ENCODE peak calls at places on chromosome 14, in six cellular contexts. U, Z, B, D, M and S are unnamed samples.

GRCh38 chr14:68977137-68977740 is 1.9 kb downstream of the ACTN1 start:
- DNase-seq in U (no peak), Z (no peak), B (no peak), D (no peak), M (no peak), S (peak)

GRCh38 chr14:73261075-73261474 is 23.8 kb downstream of the PAPLN start:
- DNase-seq in U (no peak), M (no peak), D (no peak), Z (no peak), B (no peak), S (no peak)

GRCh38 chr14:77910506-77910905 is 110.6 kb downstream of the ADCK1 start:
- DNase-seq in M (no peak), Z (no peak), B (no peak), D (no peak), U (no peak), S (no peak)

GRCh38 chr14:74049886-74050495 is 30.8 kb downstream of the BBOF1 start:
- DNase-seq in B (no peak), U (no peak), D (no peak), Z (no peak), M (no peak), S (no peak)

GRCh38 chr14:88488897-88489296 is 65.9 kb downstream of the PTPN21 start:
- DNase-seq in M (no peak), Z (no peak), B (no peak), U (no peak), D (no peak), S (no peak)

GRCh38 chr14:81176224-81176623 is 44.5 kb downstream of the GTF2A1 start:
- DNase-seq in U (no peak), M (no peak), D (no peak), Z (no peak), B (no peak), S (no peak)

GRCh38 chr14:33943484-33943883 is 7.4 kb downstream of the EGLN3 start:
- DNase-seq in M (no peak), U (no peak), B (no peak), D (no peak), Z (no peak), S (no peak)

GRCh38 chr14:69043598-69044267 is 64.6 kb upstream of the ACTN1 start:
- DNase-seq in B (no peak), U (peak), D (peak), Z (no peak), M (no peak), S (no peak)

GRCh38 chr14:43894534-43894933 is 612.5 kb downstream of the FSCB start:
- DNase-seq in U (peak), B (peak), Z (no peak), M (no peak), D (peak), S (no peak)

GRCh38 chr14:68894123-68894522 is 85.0 kb downstream of the ACTN1 start:
- DNase-seq in M (no peak), B (no peak), Z (no peak), U (no peak), D (peak), S (no peak)

GRCh38 chr14:63011609-63012008 is 33.6 kb downstream of the KCNH5 start:
- DNase-seq in U (peak), B (no peak), Z (no peak), M (no peak), D (peak), S (no peak)

GRCh38 chr14:72745991-72746980 is 147.6 kb downstream of the DPF3 start:
- DNase-seq in M (peak), B (no peak), D (peak), Z (no peak), U (peak), S (no peak)

GRCh38 chr14:74583689-74584434 is 28.2 kb downstream of the LTBP2 start:
- DNase-seq in Z (no peak), U (peak), D (peak), B (peak), M (no peak), S (no peak)

GRCh38 chr14:72876710-72877063 is 17.2 kb downstream of the DPF3 start:
- DNase-seq in M (no peak), Z (peak), B (peak), U (no peak), D (no peak), S (no peak)

GRCh38 chr14:49961270-49962222 is 68.7 kb downstream of the ARF6 start:
- DNase-seq in B (no peak), M (no peak), D (peak), Z (no peak), U (no peak), S (no peak)

GRCh38 chr14:92880851-92881250 is 42.1 kb upstream of the CHGA start:
- DNase-seq in B (peak), D (peak), U (no peak), M (peak), Z (peak), S (no peak)

GRCh38 chr14:68666899-68667298 is 126.0 kb downstream of the ZFP36L1 start:
- DNase-seq in D (no peak), Z (no peak), B (no peak), U (no peak), M (no peak), S (no peak)

GRCh38 chr14:79369359-79370332 is 841.7 kb downstream of the DIO2 start:
- DNase-seq in U (peak), M (no peak), Z (no peak), D (peak), B (no peak), S (no peak)

GRCh38 chr14:104342435-104343293 is 204.3 kb downstream of the KIF26A start:
- DNase-seq in M (peak), U (no peak), Z (peak), B (peak), D (no peak), S (peak)

DNA sequence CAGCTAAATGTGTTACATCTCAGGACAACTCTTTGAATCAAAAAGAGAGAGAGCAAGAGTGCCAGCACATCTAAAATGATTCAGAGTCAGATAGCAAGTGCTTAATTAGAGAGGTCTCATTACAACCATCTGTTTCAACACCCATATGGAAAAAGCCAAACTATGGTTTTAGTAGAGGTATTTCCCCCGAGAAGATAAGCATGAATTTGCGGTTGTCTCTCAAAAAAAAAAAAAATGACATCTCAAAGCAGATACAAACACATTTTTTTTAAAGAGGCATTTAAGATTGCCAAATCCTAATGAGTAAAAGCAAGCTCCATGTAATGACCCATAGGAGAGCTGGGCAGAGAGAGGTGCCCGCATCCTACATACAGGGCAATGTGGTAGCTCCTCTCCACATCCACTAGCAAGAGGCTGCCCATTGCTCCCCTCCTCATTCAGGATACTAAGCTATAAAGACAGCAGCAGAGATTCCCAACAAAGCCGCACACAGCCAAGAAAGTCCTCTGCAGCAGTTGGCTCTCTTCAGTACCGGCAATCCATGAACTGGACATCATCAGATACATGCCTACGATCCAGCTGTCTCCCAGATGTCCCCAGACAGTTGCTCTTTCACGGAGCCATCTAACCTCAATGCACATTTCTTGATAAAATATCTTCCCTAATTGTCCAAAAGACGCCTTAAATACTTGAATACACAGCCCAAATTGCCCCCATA is 100.4 kb downstream of the EFCAB11 start:
- DNase-seq in U (no peak), M (peak), Z (no peak), D (no peak), B (no peak), S (no peak)
- H2BK15ac ChIP-seq in U (no peak), M (no peak), Z (no peak), D (peak), B (no peak), S (no peak)

DNA sequence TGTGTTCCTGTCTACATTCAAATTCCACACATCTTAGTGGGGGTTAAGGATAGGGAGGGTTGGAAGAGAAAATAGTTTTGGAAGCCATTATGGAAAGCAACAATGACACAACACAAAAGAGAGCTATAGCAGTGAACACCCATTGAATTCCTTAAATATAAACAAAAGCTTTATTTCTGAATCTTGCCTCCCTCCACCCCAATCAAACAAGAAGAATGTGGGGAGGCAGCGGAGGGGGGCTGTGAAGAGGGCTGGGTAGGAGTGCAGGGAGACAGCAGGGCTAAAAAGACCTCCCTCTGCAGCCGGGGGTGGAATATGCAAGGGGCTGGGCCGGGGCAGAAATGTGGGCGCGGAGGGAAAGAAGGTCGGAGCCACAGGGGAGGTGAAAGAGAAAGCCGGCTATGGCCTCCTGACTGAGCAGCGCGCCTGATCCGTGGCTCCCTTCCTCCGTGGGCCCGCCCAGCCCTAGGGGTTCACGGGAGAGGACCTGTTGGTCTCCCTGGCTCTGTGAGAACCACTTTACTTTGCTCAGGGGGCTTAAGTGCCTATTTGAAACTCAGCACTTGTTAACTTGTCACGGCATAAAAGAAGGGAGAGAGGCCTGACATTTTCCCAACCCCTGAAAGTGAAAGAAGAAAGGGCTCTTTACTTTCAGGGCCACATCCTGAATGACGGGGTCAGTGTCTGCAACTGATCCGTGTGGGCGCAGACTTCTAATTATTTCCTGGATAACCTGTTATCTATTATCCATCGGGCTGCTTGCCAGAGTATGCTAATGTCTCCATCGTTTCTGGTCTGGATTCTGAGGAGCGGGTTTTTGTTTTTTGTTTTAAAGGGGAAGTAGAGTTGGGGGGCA is 127.3 kb upstream of the MAX start:
- DNase-seq in M (peak), B (peak), D (no peak), U (peak), Z (peak), S (peak)
- H3K18ac ChIP-seq in M (peak), B (peak), D (peak), U (peak), Z (peak), S (peak)

DNA sequence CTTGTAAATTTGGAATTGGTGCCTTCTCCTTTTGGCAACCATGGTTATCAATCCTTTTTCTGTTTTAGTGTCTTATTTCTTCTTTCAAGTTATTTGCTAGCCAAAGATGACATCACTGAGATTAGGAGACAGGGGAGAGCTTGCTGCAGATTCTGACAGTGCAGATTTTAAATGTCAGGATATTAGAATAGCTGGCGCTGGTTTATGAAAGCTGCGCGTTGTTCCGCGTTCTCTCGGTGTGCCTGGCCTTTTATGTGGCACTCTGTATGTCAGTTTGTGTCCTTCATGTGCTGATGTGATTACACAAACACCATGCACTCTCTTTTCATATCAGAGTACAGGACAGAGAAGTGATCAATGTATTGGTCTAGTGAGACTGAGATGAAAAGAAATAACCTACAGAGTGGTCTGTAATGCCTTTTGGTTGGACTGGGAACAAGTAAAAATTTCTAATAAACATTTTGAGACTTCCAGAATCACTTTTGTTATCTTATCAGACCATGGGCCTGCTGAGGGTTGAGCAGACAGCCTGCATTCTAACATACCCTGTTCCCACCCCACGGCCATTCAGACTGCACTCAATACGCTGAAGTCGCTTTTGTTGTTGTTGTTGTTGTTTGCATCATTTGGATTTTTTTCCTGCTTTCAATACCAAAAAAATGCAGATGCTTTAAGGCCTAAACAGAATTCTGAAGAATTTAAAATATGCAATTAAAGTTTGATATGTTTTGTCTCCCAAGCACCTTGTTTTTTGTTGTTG is 49.7 kb upstream of the TRAF3 start:
- DNase-seq in M (no peak), U (no peak), D (no peak), B (peak), Z (no peak), S (no peak)
- H3K23ac ChIP-seq in M (no peak), U (no peak), D (no peak), B (no peak), Z (no peak), S (no peak)

GRCh38 chr14:86574026-86574777 is 1044.3 kb downstream of the FLRT2 start:
- DNase-seq in B (peak), D (peak), Z (no peak), M (no peak), U (peak), S (no peak)

GRCh38 chr14:86575141-86575540 is 1045.2 kb downstream of the FLRT2 start:
- DNase-seq in M (no peak), Z (no peak), B (no peak), U (no peak), D (peak), S (no peak)

GRCh38 chr14:86570371-86570770 is 1040.4 kb downstream of the FLRT2 start:
- DNase-seq in U (no peak), B (no peak), M (no peak), D (no peak), Z (no peak), S (no peak)

GRCh38 chr14:86574778-86575129 is 1044.8 kb downstream of the FLRT2 start:
- DNase-seq in M (no peak), B (no peak), Z (no peak), D (no peak), U (peak), S (no peak)
- H2BK15ac ChIP-seq in M (no peak), B (no peak), Z (no peak), D (no peak), U (no peak), S (no peak)

GRCh38 chr14:23302290-23303225 is at the start of gene PPP1R3E:
- DNase-seq in D (peak), Z (peak), U (peak), M (peak), B (peak), S (peak)

GRCh38 chr14:23299986-23300686 is 2.5 kb downstream of the PPP1R3E start:
- DNase-seq in Z (no peak), M (no peak), D (no peak), U (no peak), B (no peak), S (no peak)

GRCh38 chr14:23300687-23301223 is 1.9 kb downstream of the PPP1R3E start:
- DNase-seq in Z (no peak), B (peak), M (no peak), D (peak), U (no peak), S (no peak)

GRCh38 chr14:23301288-23301968 is 1.2 kb downstream of the PPP1R3E start:
- DNase-seq in U (peak), D (peak), B (peak), Z (peak), M (peak), S (peak)

DNA sequence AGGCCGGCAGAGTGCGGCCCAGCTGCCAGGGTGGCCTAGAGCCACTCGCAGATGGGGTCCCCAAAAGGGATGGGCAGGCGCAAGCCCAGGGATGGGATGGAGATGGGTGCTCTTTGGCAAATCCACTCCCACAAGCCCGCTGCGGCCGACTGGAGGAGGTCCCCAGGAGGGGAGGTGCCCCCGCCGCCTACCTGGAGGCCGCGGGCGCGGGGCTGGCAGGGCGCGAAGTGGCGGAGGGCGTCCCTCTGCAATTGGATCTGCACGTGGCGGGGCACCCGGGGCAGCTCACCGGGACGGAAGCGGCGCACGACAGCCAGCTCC is 730 bp downstream of the PPP1R3E start:
- DNase-seq in M (no peak), U (no peak), Z (no peak), B (no peak), D (no peak), S (no peak)
- H3K18ac ChIP-seq in M (peak), U (peak), Z (peak), B (peak), D (no peak), S (peak)

GRCh38 chr14:102492523-102492910 is 17.1 kb downstream of the ANKRD9 start:
- DNase-seq in U (no peak), B (no peak), Z (no peak), M (no peak), D (no peak), S (no peak)

GRCh38 chr14:102490456-102490855 is 19.1 kb downstream of the ANKRD9 start:
- DNase-seq in B (no peak), U (no peak), D (no peak), Z (no peak), M (no peak), S (no peak)

GRCh38 chr14:102491366-102491765 is 18.2 kb downstream of the ANKRD9 start:
- DNase-seq in Z (no peak), D (no peak), B (no peak), M (no peak), U (no peak), S (no peak)

GRCh38 chr14:102493096-102493495 is 16.5 kb downstream of the ANKRD9 start:
- DNase-seq in D (no peak), Z (no peak), B (no peak), M (no peak), U (no peak), S (no peak)

DNA sequence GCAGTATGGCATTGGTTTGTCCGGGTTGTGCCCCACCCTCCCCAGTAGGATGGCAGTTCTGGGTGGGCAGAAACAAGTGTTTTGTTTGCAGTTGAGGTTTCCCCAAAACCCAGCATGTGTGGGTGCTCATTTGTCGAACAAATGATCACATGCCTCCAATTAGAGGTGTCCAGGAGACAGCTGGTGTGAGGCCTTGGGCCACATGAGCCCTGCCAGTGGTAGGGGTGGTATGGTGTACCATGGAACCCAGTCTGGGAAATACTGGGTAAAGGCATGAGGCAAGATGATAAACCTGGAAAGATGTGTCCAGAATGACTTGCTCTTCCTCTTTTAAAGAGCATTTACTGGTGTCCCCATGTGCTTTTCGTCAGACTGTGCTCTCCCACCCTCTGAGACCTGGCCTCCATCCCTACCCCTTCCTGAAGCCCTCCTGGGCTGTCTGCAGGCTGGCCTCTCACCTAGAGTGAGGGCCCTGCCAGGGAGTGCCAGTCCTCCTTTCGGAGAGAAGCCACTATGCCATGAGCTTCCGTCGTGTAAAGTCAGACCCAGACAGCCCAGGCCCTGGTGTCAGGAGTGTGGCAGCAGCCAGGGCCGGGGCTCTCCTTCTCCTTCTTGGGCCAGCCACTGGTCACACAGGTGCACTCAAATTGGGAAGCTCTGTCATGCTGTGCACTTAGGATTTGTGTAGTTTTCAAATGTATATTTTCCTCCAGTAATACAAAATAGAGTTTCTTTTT is 17.6 kb downstream of the ANKRD9 start:
- DNase-seq in B (no peak), D (no peak), U (no peak), Z (no peak), M (no peak), S (no peak)
- H3K23ac ChIP-seq in B (no peak), D (no peak), U (no peak), Z (no peak), M (no peak), S (no peak)